ENCODE peak calls at places on chromosomes 7 and 10, in five cellular contexts. B is ovary, S is uterus, R is mesenchymal stem cell, U is IMR-90. F is an unnamed sample. For H3K4me1, the result is how much of the 10 kb centered on the place peaks cover.

GRCh38 chr7:73995821-73996511 is 32.0 kb upstream of the ELN start:
- DNase-seq in S (no peak), U (no peak), R (no peak), B (no peak), F (no peak)

GRCh38 chr7:75946207-75946855 is 31.4 kb downstream of the POR start:
- DNase-seq in R (no peak), S (no peak), B (no peak), U (no peak), F (no peak)

GRCh38 chr7:151784843-151785680 is 91.9 kb downstream of the PRKAG2 start:
- DNase-seq in B (no peak), R (no peak), S (no peak), U (no peak), F (no peak)

GRCh38 chr10:101272229-101272868 is 43.1 kb upstream of the LBX1 start:
- DNase-seq in B (peak), R (peak), S (peak), U (peak), F (peak)

GRCh38 chr10:19993714-19994343 is 177.6 kb downstream of the PLXDC2 start:
- DNase-seq in B (no peak), S (no peak), U (peak), R (peak), F (no peak)

GRCh38 chr7:151135525-151135845 is 32.0 kb downstream of the GBX1 start:
- DNase-seq in R (no peak), B (no peak), U (no peak), S (peak), F (no peak)

GRCh38 chr10:71084818-71085126 is 127.6 kb upstream of the UNC5B start:
- DNase-seq in U (no peak), B (no peak), R (no peak), S (no peak), F (no peak)

GRCh38 chr7:133822001-133822641 is 305.0 kb upstream of the LRGUK start:
- DNase-seq in S (no peak), U (no peak), R (no peak), B (no peak), F (no peak)

GRCh38 chr10:61189912-61190311 is 245.9 kb upstream of the RHOBTB1 start:
- DNase-seq in B (no peak), U (no peak), R (no peak), S (no peak), F (no peak)

GRCh38 chr10:80539421-80539999 is 1.8 kb downstream of the SH2D4B start:
- DNase-seq in R (no peak), U (no peak), S (no peak), B (no peak), F (no peak)
- H3K4me1 ChIP-seq in R (under half), U (under half), S (under half), B (under half), F (under half)

GRCh38 chr7:69036301-69036700 is 562.0 kb upstream of the AUTS2 start:
- DNase-seq in U (no peak), B (no peak), S (no peak), R (no peak), F (no peak)

GRCh38 chr7:69047166-69047760 is 551.0 kb upstream of the AUTS2 start:
- DNase-seq in B (no peak), S (no peak), R (no peak), U (no peak), F (no peak)

GRCh38 chr7:69038915-69039314 is 559.4 kb upstream of the AUTS2 start:
- DNase-seq in R (no peak), U (no peak), S (no peak), B (no peak), F (no peak)

DNA sequence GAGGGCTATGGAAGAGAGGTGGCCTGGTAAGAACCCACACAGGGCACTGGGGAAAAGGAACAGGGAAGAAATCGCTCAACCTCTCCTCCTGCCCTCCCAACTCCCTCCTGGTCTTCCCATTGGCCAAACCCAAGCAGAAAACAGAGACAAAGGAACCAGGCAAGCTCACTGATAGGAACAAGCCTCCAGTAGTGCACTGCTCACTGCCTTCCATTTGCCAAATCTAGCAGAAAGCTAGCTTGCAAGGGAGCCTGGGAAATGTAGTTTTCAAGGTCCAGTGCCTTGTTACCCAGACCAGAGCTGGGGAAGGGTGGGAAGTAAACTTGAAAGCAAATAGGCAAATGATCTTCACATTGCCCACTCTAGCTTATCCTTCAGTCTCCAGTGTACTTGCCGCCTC is 556.1 kb upstream of the AUTS2 start:
- DNase-seq in U (no peak), B (no peak), S (no peak), R (no peak), F (no peak)
- H3K4me3 ChIP-seq in U (no peak), B (no peak), S (no peak), R (no peak), F (no peak)

GRCh38 chr10:43128331-43128730 is 9.9 kb upstream of the CSGALNACT2 start:
- DNase-seq in U (no peak), S (no peak), R (no peak), B (no peak), F (no peak)
- H3K27ac ChIP-seq in U (no peak), S (no peak), R (no peak), B (no peak), F (no peak)

GRCh38 chr7:101856488-101857357 is 39.3 kb downstream of the CUX1 start:
- DNase-seq in S (peak), B (peak), U (peak), R (peak), F (no peak)
- H3K4me1 ChIP-seq in S (under half), B (under half), U (under half), R (under half), F (under half)

GRCh38 chr10:124536496-124537050 is 75.0 kb downstream of the LHPP start:
- DNase-seq in U (no peak), R (no peak), S (no peak), B (peak), F (no peak)
- H3K4me3 ChIP-seq in U (no peak), R (no peak), S (no peak), B (no peak), F (no peak)

GRCh38 chr7:36045275-36045674 is 107.8 kb upstream of the EEPD1 start:
- DNase-seq in S (no peak), U (peak), B (no peak), R (peak), F (no peak)
- H3K27ac ChIP-seq in S (peak), U (peak), B (no peak), R (no peak), F (no peak)

GRCh38 chr7:97024209-97025129 is at the start of gene DLX5:
- DNase-seq in S (peak), R (no peak), U (peak), B (peak), F (no peak)
- H3K4me1 ChIP-seq in S (under half), R (under half), U (under half), B (under half), F (under half)

GRCh38 chr10:3701490-3701889 is 83.5 kb downstream of the KLF6 start:
- DNase-seq in R (no peak), U (no peak), S (no peak), B (no peak), F (no peak)

GRCh38 chr10:3699896-3700295 is 85.1 kb downstream of the KLF6 start:
- DNase-seq in R (no peak), S (no peak), U (no peak), B (no peak), F (peak)

GRCh38 chr10:3704565-3705360 is 80.2 kb downstream of the KLF6 start:
- DNase-seq in U (no peak), S (no peak), B (no peak), R (no peak), F (no peak)

GRCh38 chr10:3702056-3702546 is 82.9 kb downstream of the KLF6 start:
- DNase-seq in R (no peak), U (no peak), B (no peak), S (no peak), F (no peak)

DNA sequence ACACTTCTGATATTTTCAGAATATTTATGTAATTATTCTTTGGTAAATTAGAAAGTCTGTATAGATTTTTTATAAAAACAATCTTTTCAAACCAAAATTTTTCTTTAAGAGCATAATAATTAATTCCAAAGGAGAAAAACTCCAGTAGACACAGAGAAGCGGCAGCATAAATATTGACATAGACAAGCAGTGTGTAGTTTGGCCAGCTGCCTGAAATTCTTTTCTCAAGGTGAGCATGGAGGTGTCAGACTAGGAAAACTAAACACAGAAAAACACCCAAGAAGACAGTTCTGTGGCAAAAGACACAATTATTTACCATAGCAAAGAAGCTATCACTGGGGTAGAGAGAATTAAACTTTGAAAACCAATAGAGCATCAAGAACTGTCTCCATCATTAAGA is 82.4 kb downstream of the KLF6 start:
- DNase-seq in B (no peak), S (no peak), R (no peak), U (no peak), F (no peak)
- H3K4me3 ChIP-seq in B (no peak), S (no peak), R (no peak), U (no peak), F (no peak)

DNA sequence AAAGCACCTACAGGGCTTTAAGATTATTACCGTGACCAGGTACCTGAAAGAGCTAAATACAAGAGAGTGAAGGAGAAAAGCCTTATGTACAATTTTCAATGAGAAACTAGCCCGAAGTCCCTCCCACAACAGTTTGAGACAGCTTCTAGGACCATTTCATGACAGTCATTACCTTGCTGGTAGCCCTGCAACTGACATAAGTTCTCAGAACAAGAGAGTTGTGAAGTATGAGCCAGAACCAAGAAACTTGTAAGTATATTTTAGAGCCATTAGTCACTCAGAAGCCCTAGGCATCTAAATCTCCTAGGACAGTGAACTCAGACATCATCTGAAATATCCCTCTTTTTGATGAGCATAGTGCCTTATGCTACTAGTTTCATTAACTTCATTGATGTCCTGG is 792.1 kb downstream of the GRM8 start:
- DNase-seq in U (no peak), S (no peak), R (no peak), B (no peak), F (no peak)
- H3K27ac ChIP-seq in U (no peak), S (no peak), R (no peak), B (no peak), F (no peak)